ENCODE peak calls at places on chromosomes 5 and 9, in ten cellular contexts. U is activated CD8-positive, alpha-beta memory T cell treated with anti-CD3 and anti-CD28 coated beads for 48 hours; V is spleen; J is GM12892; E is fibroblast of mammary gland; T is body of pancreas; Q is ELR; B is uterus; L is amniotic stem cell; I is effector CD4-positive, alpha-beta T cell. R is an unnamed sample.

GRCh38 chr5:173757817-173758216 is 130.3 kb upstream of the CPEB4 start:
- DNase-seq in J (no peak), E (no peak), V (no peak), I (no peak), L (no peak), U (no peak), B (no peak), Q (no peak), T (no peak), R (no peak)

GRCh38 chr5:142871880-142872200 is 101.7 kb downstream of the ARHGAP26 start:
- DNase-seq in B (no peak), I (no peak), V (peak), L (no peak), J (no peak), E (peak), T (no peak), U (no peak), Q (peak), R (no peak)

GRCh38 chr5:134784241-134784920 is 25.8 kb downstream of the DDX46 start:
- DNase-seq in T (no peak), U (no peak), I (no peak), E (peak), J (no peak), B (no peak), V (no peak), Q (peak), L (no peak), R (no peak)

GRCh38 chr5:164504141-164504772 is 998.8 kb downstream of the MAT2B start:
- DNase-seq in V (no peak), B (no peak), I (no peak), U (no peak), E (peak), Q (peak), T (peak), L (peak), J (peak), R (no peak)

GRCh38 chr5:139561655-139562451 is 714 bp downstream of the UBE2D2 start:
- DNase-seq in J (peak), L (no peak), U (peak), B (peak), V (peak), Q (peak), I (peak), E (no peak), T (peak), R (no peak)

GRCh38 chr9:127626752-127627493 is 14.8 kb downstream of the STXBP1 start:
- DNase-seq in U (no peak), J (no peak), Q (no peak), B (no peak), T (no peak), L (no peak), V (no peak), E (no peak), I (no peak), R (no peak)

GRCh38 chr5:82793808-82794419 is 283.3 kb downstream of the TMEM167A start:
- DNase-seq in V (no peak), J (no peak), L (no peak), T (peak), Q (peak), I (peak), E (peak), U (no peak), B (no peak), R (no peak)

GRCh38 chr5:6253846-6254245 is 124.5 kb downstream of the MED10 start:
- DNase-seq in T (no peak), L (no peak), Q (no peak), I (no peak), J (no peak), E (no peak), U (no peak), B (no peak), V (no peak), R (no peak)

GRCh38 chr5:74231697-74232096 is 408.8 kb downstream of the ENC1 start:
- DNase-seq in V (no peak), J (no peak), Q (peak), I (no peak), B (no peak), U (no peak), E (no peak), L (no peak), T (no peak), R (no peak)

GRCh38 chr9:84823426-84824271 is 154.1 kb downstream of the NTRK2 start:
- DNase-seq in I (no peak), T (no peak), L (no peak), V (no peak), E (no peak), B (no peak), Q (no peak), U (no peak), J (no peak), R (peak)

GRCh38 chr5:78667461-78668103 is 19.0 kb upstream of the LHFPL2 start:
- DNase-seq in T (no peak), V (no peak), J (no peak), B (no peak), E (peak), Q (peak), L (no peak), U (no peak), I (no peak), R (no peak)

GRCh38 chr9:116565986-116566385 is 121.1 kb upstream of the TRIM32 start:
- DNase-seq in B (no peak), L (no peak), Q (peak), J (no peak), U (no peak), I (no peak), V (no peak), E (no peak), T (no peak), R (no peak)

GRCh38 chr9:121885345-121885901 is 207.7 kb downstream of the TTLL11 start:
- DNase-seq in V (no peak), J (no peak), T (no peak), L (no peak), Q (peak), U (no peak), B (no peak), E (peak), I (no peak), R (no peak)

GRCh38 chr9:79301549-79301948 is 270.2 kb upstream of the TLE4 start:
- DNase-seq in J (no peak), I (no peak), E (no peak), V (no peak), B (no peak), Q (no peak), T (no peak), L (no peak), U (no peak), R (no peak)

GRCh38 chr9:120890415-120891254 is 13.6 kb upstream of the PHF19 start:
- DNase-seq in B (peak), T (no peak), V (no peak), E (no peak), J (no peak), U (no peak), L (no peak), Q (no peak), I (no peak), R (no peak)

GRCh38 chr9:21461377-21461776 is 20.7 kb downstream of the IFNE start:
- DNase-seq in B (no peak), J (no peak), I (no peak), Q (no peak), T (no peak), V (no peak), E (no peak), L (no peak), U (no peak), R (no peak)

GRCh38 chr9:128078504-128079434 is 10.7 kb downstream of the SLC25A25 start:
- DNase-seq in J (no peak), L (no peak), I (no peak), V (no peak), U (no peak), E (peak), T (peak), Q (peak), B (no peak), R (no peak)